ENCODE peak calls at places on chromosome X, in five cellular contexts. One of them, this sample, is unnamed.

GRCh38 chrX:13638826-13639225 is 14.1 kb upstream of the TCEANC start:
- DNase-seq in PC-3: no peak
- DNase-seq in heart left ventricle: no peak
- DNase-seq in ovary: no peak
- DNase-seq in tibial artery: no peak
- DNase-seq in this sample: no peak

GRCh38 chrX:149527705-149528104 is 13.1 kb upstream of the EOLA1 start:
- DNase-seq in PC-3: peak; percentile 54
- DNase-seq in heart left ventricle: no peak
- DNase-seq in ovary: no peak
- DNase-seq in tibial artery: no peak
- DNase-seq in this sample: no peak

GRCh38 chrX:72026341-72027023 is 105.2 kb downstream of the RTL5 start:
- DNase-seq in PC-3: peak; percentile 33
- DNase-seq in heart left ventricle: no peak
- DNase-seq in ovary: no peak
- DNase-seq in tibial artery: no peak
- DNase-seq in this sample: no peak

GRCh38 chrX:46637937-46638336 is 64.4 kb downstream of the CHST7 start:
- DNase-seq in PC-3: no peak
- DNase-seq in heart left ventricle: no peak
- DNase-seq in ovary: no peak
- DNase-seq in tibial artery: no peak
- DNase-seq in this sample: no peak

GRCh38 chrX:46819136-46819535 is 17.7 kb upstream of the RP2 start:
- DNase-seq in PC-3: no peak
- DNase-seq in heart left ventricle: no peak
- DNase-seq in ovary: no peak
- DNase-seq in tibial artery: no peak
- DNase-seq in this sample: no peak

GRCh38 chrX:41558531-41558930 is 111.4 kb downstream of the NYX start:
- DNase-seq in PC-3: peak; percentile 41
- DNase-seq in heart left ventricle: no peak
- DNase-seq in ovary: no peak
- DNase-seq in tibial artery: no peak
- DNase-seq in this sample: no peak

GRCh38 chrX:131841496-131842410 is 181.3 kb upstream of the STK26 start:
- DNase-seq in PC-3: peak; percentile 78
- DNase-seq in heart left ventricle: no peak
- DNase-seq in ovary: no peak
- DNase-seq in tibial artery: no peak
- DNase-seq in this sample: no peak

GRCh38 chrX:53281321-53281822 is at the start of gene IQSEC2:
- DNase-seq in PC-3: peak; percentile 89
- DNase-seq in heart left ventricle: peak; percentile 88
- DNase-seq in ovary: peak; percentile 92
- DNase-seq in tibial artery: peak; percentile 80
- DNase-seq in this sample: peak; percentile 91

GRCh38 chrX:153778684-153779101 is 2.1 kb upstream of the SRPK3 start:
- DNase-seq in PC-3: no peak
- DNase-seq in heart left ventricle: peak; percentile 37
- DNase-seq in ovary: no peak
- DNase-seq in tibial artery: no peak
- DNase-seq in this sample: peak; percentile 35

GRCh38 chrX:130728208-130728607 is 174.8 kb downstream of the ENOX2 start:
- DNase-seq in PC-3: peak; percentile 59
- DNase-seq in heart left ventricle: no peak
- DNase-seq in ovary: no peak
- DNase-seq in tibial artery: no peak
- DNase-seq in this sample: no peak

GRCh38 chrX:105869676-105870075 is 47.3 kb downstream of the NRK start:
- DNase-seq in PC-3: peak; percentile 2
- DNase-seq in heart left ventricle: no peak
- DNase-seq in ovary: no peak
- DNase-seq in tibial artery: no peak
- DNase-seq in this sample: no peak

GRCh38 chrX:23811135-23811781 is 28.3 kb downstream of the SAT1 start:
- DNase-seq in PC-3: no peak
- DNase-seq in heart left ventricle: no peak
- DNase-seq in ovary: no peak
- DNase-seq in tibial artery: peak; percentile 40
- DNase-seq in this sample: no peak

GRCh38 chrX:133215017-133215416 is 3.1 kb downstream of the TFDP3 start:
- DNase-seq in PC-3: no peak
- DNase-seq in heart left ventricle: no peak
- DNase-seq in ovary: no peak
- DNase-seq in tibial artery: no peak
- DNase-seq in this sample: no peak

GRCh38 chrX:13254076-13254785 is 65.6 kb downstream of the ATXN3L start:
- DNase-seq in PC-3: peak; percentile 15
- DNase-seq in heart left ventricle: no peak
- DNase-seq in ovary: no peak
- DNase-seq in tibial artery: no peak
- DNase-seq in this sample: peak; percentile 10

GRCh38 chrX:152943826-152944225 is 46.0 kb downstream of the ZNF185 start:
- DNase-seq in PC-3: no peak
- DNase-seq in heart left ventricle: no peak
- DNase-seq in ovary: no peak
- DNase-seq in tibial artery: no peak
- DNase-seq in this sample: no peak

GRCh38 chrX:141903400-141904155 is at the start of gene MAGEC1:
- DNase-seq in PC-3: no peak
- DNase-seq in heart left ventricle: no peak
- DNase-seq in ovary: no peak
- DNase-seq in tibial artery: no peak
- DNase-seq in this sample: no peak

GRCh38 chrX:8887004-8887403 is 85.8 kb upstream of the FAM9A start:
- DNase-seq in PC-3: no peak
- DNase-seq in heart left ventricle: no peak
- DNase-seq in ovary: no peak
- DNase-seq in tibial artery: no peak
- DNase-seq in this sample: no peak

GRCh38 chrX:5314148-5314547 is 914.5 kb downstream of the NLGN4X start:
- DNase-seq in PC-3: no peak
- DNase-seq in heart left ventricle: no peak
- DNase-seq in ovary: no peak
- DNase-seq in tibial artery: no peak
- DNase-seq in this sample: no peak

GRCh38 chrX:34734383-34734782 is 77.3 kb upstream of the TMEM47 start:
- DNase-seq in PC-3: peak; percentile 16
- DNase-seq in heart left ventricle: no peak
- DNase-seq in ovary: no peak
- DNase-seq in tibial artery: no peak
- DNase-seq in this sample: no peak

GRCh38 chrX:99703467-99703866 is 706.6 kb downstream of the PCDH19 start:
- DNase-seq in PC-3: no peak
- DNase-seq in heart left ventricle: no peak
- DNase-seq in ovary: no peak
- DNase-seq in tibial artery: no peak
- DNase-seq in this sample: no peak

GRCh38 chrX:35728481-35728880 is 69.7 kb upstream of the MAGEB16 start:
- DNase-seq in PC-3: peak; percentile 3
- DNase-seq in heart left ventricle: no peak
- DNase-seq in ovary: no peak
- DNase-seq in tibial artery: no peak
- DNase-seq in this sample: no peak

GRCh38 chrX:1542994-1543725 is 6.2 kb upstream of the P2RY8 start:
- DNase-seq in PC-3: no peak
- DNase-seq in heart left ventricle: no peak
- DNase-seq in ovary: no peak
- DNase-seq in tibial artery: no peak
- DNase-seq in this sample: no peak

GRCh38 chrX:125977851-125978250 is 188.2 kb downstream of the DCAF12L2 start:
- DNase-seq in PC-3: peak; percentile 13
- DNase-seq in heart left ventricle: no peak
- DNase-seq in ovary: no peak
- DNase-seq in tibial artery: no peak
- DNase-seq in this sample: no peak

GRCh38 chrX:2710041-2710471 is 19.0 kb downstream of the CD99 start:
- DNase-seq in PC-3: peak; percentile 76
- DNase-seq in heart left ventricle: no peak
- DNase-seq in ovary: no peak
- DNase-seq in tibial artery: peak; percentile 42
- DNase-seq in this sample: no peak

GRCh38 chrX:84155938-84156337 is 32.1 kb downstream of the RPS6KA6 start:
- DNase-seq in PC-3: peak; percentile 58
- DNase-seq in heart left ventricle: no peak
- DNase-seq in ovary: no peak
- DNase-seq in tibial artery: no peak
- DNase-seq in this sample: no peak

GRCh38 chrX:108313662-108314061 is 124.6 kb downstream of the COL4A6 start:
- DNase-seq in PC-3: peak; percentile 77
- DNase-seq in heart left ventricle: no peak
- DNase-seq in ovary: no peak
- DNase-seq in tibial artery: no peak
- DNase-seq in this sample: no peak

GRCh38 chrX:74231625-74232024 is 72.4 kb upstream of the ZCCHC13 start:
- DNase-seq in PC-3: peak; percentile 77
- DNase-seq in heart left ventricle: no peak
- DNase-seq in ovary: no peak
- DNase-seq in tibial artery: no peak
- DNase-seq in this sample: no peak

GRCh38 chrX:129115104-129115503 is 408.2 kb downstream of the SMARCA1 start:
- DNase-seq in PC-3: peak; percentile 34
- DNase-seq in heart left ventricle: no peak
- DNase-seq in ovary: no peak
- DNase-seq in tibial artery: no peak
- DNase-seq in this sample: no peak
- TF ChIP-seq CTCF in PC-3: peak; percentile 46
- TF ChIP-seq CTCF in heart left ventricle: no peak
- TF ChIP-seq CTCF in ovary: no peak
- TF ChIP-seq CTCF in tibial artery: no peak
- TF ChIP-seq CTCF in this sample: no peak

DNA sequence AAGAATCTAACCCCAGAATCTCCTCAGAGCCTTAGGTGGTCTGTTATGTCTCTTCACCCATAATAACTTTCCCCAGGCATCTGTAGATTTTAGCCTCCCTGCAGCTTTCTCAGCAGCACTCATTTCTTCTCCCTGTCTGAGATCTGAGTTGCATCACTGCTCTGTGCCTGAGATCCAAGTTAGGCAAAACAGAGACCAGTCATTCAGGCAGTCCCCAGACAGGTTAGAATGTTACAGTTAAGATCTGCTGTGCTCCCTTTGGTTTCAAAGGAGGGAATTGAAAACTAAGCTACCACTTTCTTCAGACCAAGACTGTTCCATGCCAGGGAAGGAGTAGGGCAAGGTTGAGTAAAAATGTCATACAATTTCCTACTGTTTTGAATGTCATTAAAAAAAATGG is 65.3 kb downstream of the TENT5D start:
- DNase-seq in PC-3: no peak
- DNase-seq in heart left ventricle: no peak
- DNase-seq in ovary: no peak
- DNase-seq in tibial artery: no peak
- DNase-seq in this sample: peak; percentile 16
- H3K4me1 ChIP-seq in PC-3: no peaks in the 10 kb centered on the region
- H3K4me1 ChIP-seq in heart left ventricle: no peaks in the 10 kb centered on the region
- H3K4me1 ChIP-seq in ovary: no peaks in the 10 kb centered on the region
- H3K4me1 ChIP-seq in tibial artery: no peaks in the 10 kb centered on the region
- H3K4me1 ChIP-seq in this sample: no peaks in the 10 kb centered on the region

GRCh38 chrX:38214551-38214950 is 6.1 kb downstream of the SRPX start:
- DNase-seq in PC-3: peak; percentile 58
- DNase-seq in heart left ventricle: no peak
- DNase-seq in ovary: no peak
- DNase-seq in tibial artery: no peak
- DNase-seq in this sample: no peak
- H3K4me3 ChIP-seq in PC-3: no peak overlapping the region
- H3K4me3 ChIP-seq in heart left ventricle: no peak overlapping the region
- H3K4me3 ChIP-seq in ovary: no peak overlapping the region
- H3K4me3 ChIP-seq in tibial artery: no peak overlapping the region
- H3K4me3 ChIP-seq in this sample: no peak overlapping the region

DNA sequence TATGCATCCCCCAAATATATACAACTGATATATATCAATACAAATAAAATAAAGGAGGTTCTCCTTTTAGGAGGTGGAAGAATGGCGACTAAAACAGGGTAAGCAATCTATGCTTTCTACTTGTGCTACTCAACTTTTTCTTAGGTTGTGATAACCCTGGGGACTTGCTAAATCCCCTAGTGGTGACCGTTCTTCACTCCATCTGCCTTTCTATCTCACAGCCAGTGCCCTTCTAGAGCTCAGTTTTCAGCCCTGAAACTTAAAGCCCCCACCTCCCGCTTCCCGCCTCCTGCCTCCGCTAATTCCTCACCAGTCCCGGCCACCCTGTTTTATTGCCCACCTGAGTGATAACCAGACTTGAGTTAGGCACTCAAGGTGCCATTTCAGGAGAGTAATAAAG is 15.5 kb upstream of the ESX1 start:
- DNase-seq in PC-3: no peak
- DNase-seq in heart left ventricle: no peak
- DNase-seq in ovary: no peak
- DNase-seq in tibial artery: no peak
- DNase-seq in this sample: no peak
- TF ChIP-seq CTCF in PC-3: no peak
- TF ChIP-seq CTCF in heart left ventricle: no peak
- TF ChIP-seq CTCF in ovary: no peak
- TF ChIP-seq CTCF in tibial artery: no peak
- TF ChIP-seq CTCF in this sample: no peak

GRCh38 chrX:15530318-15530717 is 29.7 kb downstream of the BMX start:
- DNase-seq in PC-3: no peak
- DNase-seq in heart left ventricle: no peak
- DNase-seq in ovary: no peak
- DNase-seq in tibial artery: no peak
- DNase-seq in this sample: no peak
- H3K4me1 ChIP-seq in PC-3: no peaks in the 10 kb centered on the region
- H3K4me1 ChIP-seq in heart left ventricle: no peaks in the 10 kb centered on the region
- H3K4me1 ChIP-seq in ovary: no peaks in the 10 kb centered on the region
- H3K4me1 ChIP-seq in tibial artery: no peaks in the 10 kb centered on the region
- H3K4me1 ChIP-seq in this sample: no peaks in the 10 kb centered on the region